ENCODE peak calls at places on chromosomes 16 and 17, in nine cellular contexts. D is stomach, I is breast epithelium, K is GM12878, O is spleen, P is endothelial cell of umbilical vein, W is upper lobe of left lung, T is HCT116, U is sigmoid colon. Q is an unnamed sample.

GRCh38 chr16:6827931-6828330 is 504.7 kb upstream of the RBFOX1 start:
- DNase-seq in W (no peak), K (no peak), D (no peak), U (no peak), O (no peak), P (no peak), T (no peak), I (no peak), Q (no peak)

GRCh38 chr16:12142157-12142556 is 165.6 kb downstream of the SNX29 start:
- DNase-seq in I (no peak), K (no peak), O (no peak), W (no peak), D (no peak), U (no peak), P (no peak), T (no peak), Q (no peak)

GRCh38 chr16:68366062-68366461 is 55.2 kb downstream of the PRMT7 start:
- DNase-seq in U (no peak), K (no peak), W (no peak), O (no peak), T (no peak), P (no peak), D (no peak), I (no peak), Q (no peak)

GRCh38 chr16:65600629-65601028 is 478.8 kb upstream of the CDH11 start:
- DNase-seq in W (no peak), O (no peak), K (no peak), D (no peak), P (no peak), T (no peak), I (no peak), U (no peak), Q (no peak)

GRCh38 chr16:53864819-53865491 is 161.0 kb downstream of the FTO start:
- DNase-seq in U (no peak), P (peak; percentile 61), D (no peak), O (no peak), W (no peak), K (no peak), I (no peak), T (peak; percentile 58), Q (no peak)

GRCh38 chr16:64882385-64882784 is 239.5 kb downstream of the CDH11 start:
- DNase-seq in K (no peak), O (no peak), W (no peak), I (no peak), T (no peak), U (no peak), P (no peak), D (no peak), Q (no peak)

GRCh38 chr17:67021196-67021595 is 23.2 kb upstream of the CACNG1 start:
- DNase-seq in W (no peak), K (no peak), P (no peak), U (no peak), I (no peak), D (no peak), T (no peak), O (no peak), Q (no peak)

GRCh38 chr17:57874434-57875108 is 24.7 kb upstream of the MRPS23 start:
- DNase-seq in K (no peak), D (no peak), I (peak; percentile 74), P (peak; percentile 94), U (peak; percentile 89), W (peak; percentile 87), O (peak; percentile 86), T (no peak), Q (no peak)

GRCh38 chr17:74840500-74840899 is 19.2 kb downstream of the GRIN2C start:
- DNase-seq in O (no peak), I (no peak), D (no peak), U (no peak), W (no peak), P (no peak), T (no peak), K (no peak), Q (no peak)

GRCh38 chr16:11985250-11985649 is 8.7 kb downstream of the SNX29 start:
- DNase-seq in O (no peak), D (no peak), T (no peak), I (no peak), W (no peak), P (no peak), U (no peak), K (no peak), Q (no peak)

GRCh38 chr17:41917957-41918391 is 777 bp downstream of the ACLY start:
- DNase-seq in W (peak; percentile 91), K (no peak), P (peak; percentile 57), U (peak; percentile 85), D (peak; percentile 64), I (peak; percentile 26), O (peak; percentile 90), T (no peak), Q (peak; percentile 81)

GRCh38 chr16:19555938-19556778 is 655 bp downstream of the VPS35L start:
- DNase-seq in K (peak; percentile 13), U (no peak), O (no peak), I (no peak), W (no peak), P (peak; percentile 52), T (peak; percentile 59), D (no peak), Q (no peak)

GRCh38 chr16:4062212-4062802 is 53.9 kb downstream of the ADCY9 start:
- DNase-seq in W (no peak), O (no peak), U (no peak), D (no peak), I (no peak), P (no peak), K (no peak), T (no peak), Q (no peak)

GRCh38 chr16:4059969-4060368 is 56.3 kb downstream of the ADCY9 start:
- DNase-seq in W (no peak), I (no peak), O (no peak), P (no peak), D (no peak), K (no peak), U (peak; percentile 11), T (no peak), Q (no peak)

GRCh38 chr16:4067262-4068001 is 48.8 kb downstream of the ADCY9 start:
- DNase-seq in T (no peak), U (peak; percentile 24), I (no peak), W (no peak), K (no peak), P (no peak), O (no peak), D (no peak), Q (peak; percentile 48)

GRCh38 chr16:4060823-4061222 is 55.4 kb downstream of the ADCY9 start:
- DNase-seq in O (no peak), W (no peak), K (no peak), I (no peak), T (no peak), D (no peak), U (no peak), P (no peak), Q (no peak)

GRCh38 chr16:4064950-4065352 is 51.3 kb downstream of the ADCY9 start:
- DNase-seq in P (no peak), D (no peak), U (peak; percentile 45), W (no peak), O (no peak), K (no peak), I (no peak), T (no peak), Q (no peak)
- H3K27ac ChIP-seq in P (no peak overlapping the region), D (no peak overlapping the region), U (no peak overlapping the region), W (peak overlapping the region; percentile 64), O (peak overlapping the region; percentile 36), K (no peak overlapping the region), I (no peak overlapping the region), T (no peak overlapping the region), Q (no peak overlapping the region)

DNA sequence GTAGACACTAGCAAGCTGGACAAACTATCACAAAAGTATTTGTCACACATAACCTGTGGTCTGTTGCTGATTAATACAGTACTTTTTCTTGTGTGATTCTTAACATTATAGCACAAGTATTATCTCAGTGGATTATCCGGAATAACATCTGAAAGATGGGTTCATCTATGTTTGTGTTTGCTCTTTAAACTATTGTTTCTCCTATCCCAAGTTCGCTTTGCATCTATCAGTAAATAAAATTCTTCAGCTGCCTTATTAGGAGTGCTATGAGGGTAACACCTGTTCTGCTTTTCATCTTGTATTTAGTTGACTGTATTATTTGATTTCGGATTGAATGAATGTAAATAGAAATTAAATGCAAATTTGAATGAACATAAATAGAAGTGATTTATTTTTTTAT is 14.5 kb downstream of the RNFT1 start:
- DNase-seq in K (no peak), P (no peak), I (no peak), O (no peak), D (no peak), W (no peak), U (no peak), T (no peak), Q (no peak)
- TF ChIP-seq POLR2A in K (no peak), P (no peak), I (no peak), O (no peak), D (no peak), W (no peak), U (no peak), T (no peak), Q (no peak)

GRCh38 chr16:88651276-88651988 is 579 bp upstream of the CYBA start:
- DNase-seq in D (peak; percentile 63), I (peak; percentile 41), P (no peak), U (no peak), T (peak; percentile 72), W (peak; percentile 87), O (peak; percentile 98), K (peak; percentile 92), Q (no peak)
- TF ChIP-seq POLR2AphosphoS5 in D (no peak), I (peak; percentile 11), P (no peak), U (no peak), T (no peak), W (peak; percentile 86), O (peak; percentile 91), K (peak; percentile 68), Q (no peak)

DNA sequence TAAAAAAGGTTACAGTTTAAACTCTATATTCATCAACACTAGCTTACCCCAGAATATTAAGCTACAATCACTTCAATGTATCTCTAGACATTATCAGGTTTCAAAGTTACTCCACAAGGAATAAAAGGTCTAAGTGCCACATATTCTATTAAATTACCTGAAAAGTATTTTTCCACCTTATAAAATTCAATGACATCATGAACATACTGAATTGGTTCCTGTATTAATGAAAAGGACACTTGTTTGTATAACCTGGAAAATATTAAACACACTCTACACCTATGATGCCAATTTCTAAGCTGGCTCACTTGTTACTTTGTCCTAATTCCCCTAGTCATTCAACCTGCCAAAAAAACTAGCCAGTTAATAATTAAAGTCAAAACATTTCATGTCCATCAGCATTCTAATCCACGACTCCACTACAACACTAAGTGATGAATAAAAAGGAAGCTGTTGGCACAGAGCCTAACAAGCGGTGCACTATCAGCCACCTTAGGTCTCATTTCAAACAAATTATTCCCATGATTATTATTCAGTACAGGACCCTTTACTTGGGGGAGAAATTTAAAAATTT is 12.2 kb downstream of the MED13 start:
- DNase-seq in U (no peak), P (peak; percentile 36), O (no peak), W (no peak), K (no peak), T (no peak), I (no peak), D (no peak), Q (no peak)
- H3K27ac ChIP-seq in U (no peak overlapping the region), P (no peak overlapping the region), O (no peak overlapping the region), W (no peak overlapping the region), K (no peak overlapping the region), T (no peak overlapping the region), I (no peak overlapping the region), D (no peak overlapping the region), Q (no peak overlapping the region)

DNA sequence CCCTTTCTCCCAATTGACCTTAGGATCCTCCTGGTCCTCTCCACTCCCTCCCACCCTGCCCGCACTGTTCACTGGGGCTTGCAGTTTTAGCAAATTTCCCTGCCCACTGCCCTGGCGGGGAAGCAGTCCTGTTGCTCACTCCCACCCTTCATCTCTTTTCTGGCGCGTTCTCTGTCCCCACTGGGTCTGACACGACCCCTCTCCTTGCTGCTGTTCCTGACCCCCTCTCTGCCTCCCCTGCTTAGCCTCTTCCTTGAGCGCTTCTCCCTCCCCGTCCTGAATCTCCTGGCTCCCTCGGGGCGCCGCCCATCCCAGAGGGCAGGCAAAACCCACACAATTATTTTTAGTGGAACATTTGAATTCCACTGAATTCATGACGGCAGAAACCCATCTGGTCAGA is 1796.4 kb downstream of the TP53TG3F start:
- DNase-seq in W (peak; percentile 27), D (no peak), I (no peak), P (no peak), O (no peak), U (no peak), T (no peak), K (no peak), Q (no peak)
- TF ChIP-seq POLR2A in W (no peak), D (no peak), I (no peak), P (no peak), O (no peak), U (no peak), T (no peak), K (no peak), Q (no peak)